ENCODE peak calls at places on chromosomes 4 and X, in six cellular contexts. One of them, this sample, is unnamed.

GRCh38 chrX:124534530-124534929 is 188.2 kb downstream of the SH2D1A start:
- DNase-seq in HepG2: no peak
- DNase-seq in GM12878: no peak
- DNase-seq in K562: no peak
- DNase-seq in H1: no peak
- DNase-seq in GM12891: no peak
- DNase-seq in this sample: no peak

GRCh38 chr4:185993328-185993973 is 75.5 kb upstream of the TLR3 start:
- DNase-seq in HepG2: no peak
- DNase-seq in GM12878: no peak
- DNase-seq in K562: no peak
- DNase-seq in H1: no peak
- DNase-seq in GM12891: no peak
- DNase-seq in this sample: no peak

GRCh38 chr4:141912831-141913230 is 276.4 kb downstream of the IL15 start:
- DNase-seq in HepG2: no peak
- DNase-seq in GM12878: no peak
- DNase-seq in K562: peak; percentile 70
- DNase-seq in H1: no peak
- DNase-seq in GM12891: no peak
- DNase-seq in this sample: no peak

GRCh38 chr4:41361831-41362646 is 105.3 kb downstream of the UCHL1 start:
- DNase-seq in HepG2: no peak
- DNase-seq in GM12878: no peak
- DNase-seq in K562: no peak
- DNase-seq in H1: no peak
- DNase-seq in GM12891: no peak
- DNase-seq in this sample: no peak

GRCh38 chr4:47933798-47934197 is 19.4 kb upstream of the NFXL1 start:
- DNase-seq in HepG2: peak; percentile 32
- DNase-seq in GM12878: no peak
- DNase-seq in K562: peak; percentile 42
- DNase-seq in H1: no peak
- DNase-seq in GM12891: no peak
- DNase-seq in this sample: no peak

GRCh38 chr4:188767496-188767895 is 628.3 kb downstream of the TRIML1 start:
- DNase-seq in HepG2: no peak
- DNase-seq in GM12878: no peak
- DNase-seq in K562: no peak
- DNase-seq in H1: no peak
- DNase-seq in GM12891: no peak
- DNase-seq in this sample: no peak

GRCh38 chrX:110964761-110965160 is 131.2 kb upstream of the PAK3 start:
- DNase-seq in HepG2: no peak
- DNase-seq in GM12878: no peak
- DNase-seq in K562: no peak
- DNase-seq in H1: peak; percentile 54
- DNase-seq in GM12891: no peak
- DNase-seq in this sample: no peak

GRCh38 chr4:118346495-118346894 is 6.3 kb downstream of the PRSS12 start:
- DNase-seq in HepG2: no peak
- DNase-seq in GM12878: no peak
- DNase-seq in K562: no peak
- DNase-seq in H1: no peak
- DNase-seq in GM12891: no peak
- DNase-seq in this sample: no peak

GRCh38 chr4:140928880-140929279 is 172.7 kb upstream of the TBC1D9 start:
- DNase-seq in HepG2: no peak
- DNase-seq in GM12878: no peak
- DNase-seq in K562: no peak
- DNase-seq in H1: no peak
- DNase-seq in GM12891: no peak
- DNase-seq in this sample: no peak

GRCh38 chrX:103918050-103918449 is 44.4 kb upstream of the TMSB15B start:
- DNase-seq in HepG2: no peak
- DNase-seq in GM12878: no peak
- DNase-seq in K562: peak; percentile 37
- DNase-seq in H1: peak; percentile 61
- DNase-seq in GM12891: peak; percentile 17
- DNase-seq in this sample: peak; percentile 30

GRCh38 chr4:3037957-3038451 is 36.3 kb downstream of the HTT-AS start:
- DNase-seq in HepG2: no peak
- DNase-seq in GM12878: no peak
- DNase-seq in K562: no peak
- DNase-seq in H1: no peak
- DNase-seq in GM12891: no peak
- DNase-seq in this sample: no peak

GRCh38 chr4:107665001-107665400 is 55.0 kb downstream of the PAPSS1 start:
- DNase-seq in HepG2: no peak
- DNase-seq in GM12878: no peak
- DNase-seq in K562: no peak
- DNase-seq in H1: no peak
- DNase-seq in GM12891: no peak
- DNase-seq in this sample: no peak

GRCh38 chr4:183987987-183988392 is 82.9 kb downstream of the STOX2 start:
- DNase-seq in HepG2: peak; percentile 7
- DNase-seq in GM12878: no peak
- DNase-seq in K562: peak; percentile 33
- DNase-seq in H1: no peak
- DNase-seq in GM12891: no peak
- DNase-seq in this sample: no peak

GRCh38 chr4:38686682-38687081 is 22.7 kb downstream of the KLF3 start:
- DNase-seq in HepG2: no peak
- DNase-seq in GM12878: no peak
- DNase-seq in K562: no peak
- DNase-seq in H1: no peak
- DNase-seq in GM12891: no peak
- DNase-seq in this sample: no peak

GRCh38 chr4:62080431-62080830 is 880.3 kb downstream of the ADGRL3 start:
- DNase-seq in HepG2: no peak
- DNase-seq in GM12878: no peak
- DNase-seq in K562: no peak
- DNase-seq in H1: no peak
- DNase-seq in GM12891: no peak
- DNase-seq in this sample: no peak

GRCh38 chr4:12472082-12472481 is 1012.1 kb downstream of the RAB28 start:
- DNase-seq in HepG2: peak; percentile 8
- DNase-seq in GM12878: no peak
- DNase-seq in K562: no peak
- DNase-seq in H1: no peak
- DNase-seq in GM12891: no peak
- DNase-seq in this sample: no peak

GRCh38 chr4:125096662-125097061 is 218.1 kb upstream of the FAT4 start:
- DNase-seq in HepG2: no peak
- DNase-seq in GM12878: no peak
- DNase-seq in K562: no peak
- DNase-seq in H1: no peak
- DNase-seq in GM12891: no peak
- DNase-seq in this sample: no peak

GRCh38 chr4:80255374-80256095 is 10.9 kb upstream of the FGF5 start:
- DNase-seq in HepG2: no peak
- DNase-seq in GM12878: no peak
- DNase-seq in K562: no peak
- DNase-seq in H1: no peak
- DNase-seq in GM12891: no peak
- DNase-seq in this sample: no peak

GRCh38 chrX:124212622-124213021 is 119.8 kb upstream of the TEX13D start:
- DNase-seq in HepG2: no peak
- DNase-seq in GM12878: no peak
- DNase-seq in K562: no peak
- DNase-seq in H1: no peak
- DNase-seq in GM12891: no peak
- DNase-seq in this sample: no peak

GRCh38 chr4:118284169-118284568 is 68.6 kb downstream of the PRSS12 start:
- DNase-seq in HepG2: no peak
- DNase-seq in GM12878: no peak
- DNase-seq in K562: peak; percentile 30
- DNase-seq in H1: no peak
- DNase-seq in GM12891: no peak
- DNase-seq in this sample: no peak

GRCh38 chr4:102569200-102569599 is 68.0 kb downstream of the NFKB1 start:
- DNase-seq in HepG2: no peak
- DNase-seq in GM12878: no peak
- DNase-seq in K562: no peak
- DNase-seq in H1: no peak
- DNase-seq in GM12891: no peak
- DNase-seq in this sample: no peak

GRCh38 chr4:147182041-147182440 is 236.4 kb upstream of the TTC29 start:
- DNase-seq in HepG2: no peak
- DNase-seq in GM12878: no peak
- DNase-seq in K562: no peak
- DNase-seq in H1: no peak
- DNase-seq in GM12891: no peak
- DNase-seq in this sample: no peak

GRCh38 chr4:70632028-70632427 is 3.5 kb downstream of the ENAM start:
- DNase-seq in HepG2: no peak
- DNase-seq in GM12878: no peak
- DNase-seq in K562: no peak
- DNase-seq in H1: no peak
- DNase-seq in GM12891: no peak
- DNase-seq in this sample: no peak

GRCh38 chrX:107741318-107741813 is 34.2 kb downstream of the TSC22D3 start:
- DNase-seq in HepG2: no peak
- DNase-seq in GM12878: no peak
- DNase-seq in K562: no peak
- DNase-seq in H1: no peak
- DNase-seq in GM12891: no peak
- DNase-seq in this sample: no peak

GRCh38 chr4:176981551-176981950 is 188.8 kb upstream of the VEGFC start:
- DNase-seq in HepG2: no peak
- DNase-seq in GM12878: no peak
- DNase-seq in K562: no peak
- DNase-seq in H1: no peak
- DNase-seq in GM12891: no peak
- DNase-seq in this sample: no peak

GRCh38 chr4:31160146-31160545 is 440.0 kb downstream of the PCDH7 start:
- DNase-seq in HepG2: no peak
- DNase-seq in GM12878: no peak
- DNase-seq in K562: no peak
- DNase-seq in H1: no peak
- DNase-seq in GM12891: no peak
- DNase-seq in this sample: no peak

GRCh38 chr4:93810340-93810992 is 18.1 kb upstream of the ATOH1 start:
- DNase-seq in HepG2: no peak
- DNase-seq in GM12878: no peak
- DNase-seq in K562: no peak
- DNase-seq in H1: no peak
- DNase-seq in GM12891: no peak
- DNase-seq in this sample: no peak

GRCh38 chr4:56049428-56050212 is 100.9 kb downstream of the CEP135 start:
- DNase-seq in HepG2: no peak
- DNase-seq in GM12878: no peak
- DNase-seq in K562: no peak
- DNase-seq in H1: peak; percentile 80
- DNase-seq in GM12891: peak; percentile 11
- DNase-seq in this sample: peak; percentile 14
- TF ChIP-seq POLR2AphosphoS5 in HepG2: no peak
- TF ChIP-seq POLR2AphosphoS5 in GM12878: no peak
- TF ChIP-seq POLR2AphosphoS5 in K562: no peak
- TF ChIP-seq POLR2AphosphoS5 in H1: peak; percentile 84
- TF ChIP-seq POLR2AphosphoS5 in GM12891: no peak
- TF ChIP-seq POLR2AphosphoS5 in this sample: no peak

GRCh38 chr4:151204925-151205524 is 71.9 kb upstream of the PRSS48 start:
- DNase-seq in HepG2: peak; percentile 97
- DNase-seq in GM12878: no peak
- DNase-seq in K562: no peak
- DNase-seq in H1: no peak
- DNase-seq in GM12891: no peak
- DNase-seq in this sample: no peak
- TF ChIP-seq POLR2A in HepG2: no peak
- TF ChIP-seq POLR2A in GM12878: no peak
- TF ChIP-seq POLR2A in K562: no peak
- TF ChIP-seq POLR2A in H1: no peak
- TF ChIP-seq POLR2A in GM12891: no peak
- TF ChIP-seq POLR2A in this sample: no peak

GRCh38 chr4:6731780-6732179 is 15.8 kb downstream of the BLOC1S4 start:
- DNase-seq in HepG2: no peak
- DNase-seq in GM12878: no peak
- DNase-seq in K562: no peak
- DNase-seq in H1: no peak
- DNase-seq in GM12891: no peak
- DNase-seq in this sample: no peak

GRCh38 chr4:6734165-6734786 is 18.3 kb downstream of the BLOC1S4 start:
- DNase-seq in HepG2: no peak
- DNase-seq in GM12878: no peak
- DNase-seq in K562: peak; percentile 46
- DNase-seq in H1: no peak
- DNase-seq in GM12891: no peak
- DNase-seq in this sample: no peak

GRCh38 chr4:6731301-6731641 is 15.3 kb downstream of the BLOC1S4 start:
- DNase-seq in HepG2: no peak
- DNase-seq in GM12878: no peak
- DNase-seq in K562: no peak
- DNase-seq in H1: no peak
- DNase-seq in GM12891: no peak
- DNase-seq in this sample: no peak

GRCh38 chr4:6732441-6733357 is 16.7 kb downstream of the BLOC1S4 start:
- DNase-seq in HepG2: peak; percentile 77
- DNase-seq in GM12878: no peak
- DNase-seq in K562: peak; percentile 89
- DNase-seq in H1: no peak
- DNase-seq in GM12891: no peak
- DNase-seq in this sample: no peak

DNA sequence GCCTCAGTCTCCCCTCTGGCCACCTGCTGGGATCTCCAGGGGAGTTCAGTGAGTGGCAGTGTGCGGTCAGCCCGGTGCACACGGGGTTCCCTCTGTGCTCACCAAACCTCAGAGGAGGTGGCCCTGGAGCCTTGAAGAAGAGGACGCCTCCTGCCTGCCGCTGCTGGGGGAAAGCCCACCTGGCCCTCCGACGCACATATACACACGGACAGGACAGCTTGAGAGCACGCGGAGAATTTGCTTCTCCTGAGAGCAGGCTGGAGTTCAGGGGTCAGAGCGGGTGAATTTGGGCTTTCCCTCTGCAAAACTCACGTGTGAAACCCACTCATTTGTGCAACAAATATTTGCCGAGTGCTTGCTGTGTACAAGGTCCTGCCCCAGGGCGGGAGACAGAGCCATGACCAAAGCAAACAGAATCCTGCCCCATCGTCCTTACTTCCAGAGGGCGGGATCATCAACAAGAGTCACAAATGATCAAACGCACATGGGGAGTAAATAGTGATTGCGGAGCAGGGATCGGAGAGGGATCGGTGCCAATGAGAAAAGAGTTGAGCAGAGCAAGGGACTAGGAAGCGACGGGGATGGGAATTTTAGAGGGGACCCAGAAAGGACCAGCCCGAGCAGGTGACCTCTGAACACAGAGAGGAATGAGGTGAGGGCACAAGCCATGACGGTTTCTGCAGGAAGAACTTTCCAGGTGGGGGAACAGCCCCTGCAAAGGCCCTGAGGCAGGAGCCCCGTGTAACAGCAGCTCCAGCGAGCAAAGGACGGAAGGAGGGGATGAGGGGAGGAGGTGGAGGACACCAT is 17.6 kb downstream of the BLOC1S4 start:
- DNase-seq in HepG2: peak; percentile 92
- DNase-seq in GM12878: no peak
- DNase-seq in K562: no peak
- DNase-seq in H1: no peak
- DNase-seq in GM12891: no peak
- DNase-seq in this sample: no peak
- TF ChIP-seq TAF1 in HepG2: no peak
- TF ChIP-seq TAF1 in GM12878: no peak
- TF ChIP-seq TAF1 in K562: no peak
- TF ChIP-seq TAF1 in H1: no peak
- TF ChIP-seq TAF1 in GM12891: no peak
- TF ChIP-seq TAF1 in this sample: no peak

GRCh38 chr4:40316782-40317635 is 18.1 kb upstream of the CHRNA9 start:
- DNase-seq in HepG2: peak; percentile 47
- DNase-seq in GM12878: peak; percentile 78
- DNase-seq in K562: peak; percentile 63
- DNase-seq in H1: peak; percentile 72
- DNase-seq in GM12891: no peak
- DNase-seq in this sample: peak; percentile 39
- TF ChIP-seq POLR2AphosphoS5 in HepG2: no peak
- TF ChIP-seq POLR2AphosphoS5 in GM12878: peak; percentile 40
- TF ChIP-seq POLR2AphosphoS5 in K562: no peak
- TF ChIP-seq POLR2AphosphoS5 in H1: no peak
- TF ChIP-seq POLR2AphosphoS5 in GM12891: no peak
- TF ChIP-seq POLR2AphosphoS5 in this sample: no peak

This sample was measured in GM12892.